ENCODE peak calls at places on chromosomes 12 and 14, in four cellular contexts. One of them, this sample, is unnamed.
A peak's percentile ranks its signal among the peaks of the same experiment; 100 is the strongest.

GRCh38 chr14:93959239-93960107 is 16.9 kb downstream of the ASB2 start:
- DNase-seq in endodermal cell: peak; percentile 86
- DNase-seq in H9: peak; percentile 83
- DNase-seq in CD4-positive, alpha-beta T cell: peak; percentile 90
- DNase-seq in this sample: peak; percentile 89

GRCh38 chr14:55122441-55122986 is 6.5 kb upstream of the LGALS3 start:
- DNase-seq in endodermal cell: no peak
- DNase-seq in H9: no peak
- DNase-seq in CD4-positive, alpha-beta T cell: no peak
- DNase-seq in this sample: no peak

GRCh38 chr12:32139064-32139421 is 32.4 kb downstream of the BICD1 start:
- DNase-seq in endodermal cell: peak; percentile 51
- DNase-seq in H9: no peak
- DNase-seq in CD4-positive, alpha-beta T cell: no peak
- DNase-seq in this sample: no peak

GRCh38 chr12:120817559-120818330 is 86.4 kb downstream of the SPPL3 start:
- DNase-seq in endodermal cell: no peak
- DNase-seq in H9: no peak
- DNase-seq in CD4-positive, alpha-beta T cell: no peak
- DNase-seq in this sample: no peak

GRCh38 chr12:124995200-124995961 is 1.9 kb downstream of the BRI3BP start:
- DNase-seq in endodermal cell: peak; percentile 76
- DNase-seq in H9: no peak
- DNase-seq in CD4-positive, alpha-beta T cell: no peak
- DNase-seq in this sample: no peak

GRCh38 chr12:47397664-47398281 is 308.1 kb downstream of the RPAP3 start:
- DNase-seq in endodermal cell: no peak
- DNase-seq in H9: peak; percentile 47
- DNase-seq in CD4-positive, alpha-beta T cell: peak; percentile 19
- DNase-seq in this sample: peak; percentile 89

GRCh38 chr14:49945448-49946319 is 52.8 kb downstream of the ARF6 start:
- DNase-seq in endodermal cell: no peak
- DNase-seq in H9: no peak
- DNase-seq in CD4-positive, alpha-beta T cell: no peak
- DNase-seq in this sample: no peak

GRCh38 chr14:85300119-85300518 is 229.8 kb upstream of the FLRT2 start:
- DNase-seq in endodermal cell: no peak
- DNase-seq in H9: no peak
- DNase-seq in CD4-positive, alpha-beta T cell: no peak
- DNase-seq in this sample: no peak

GRCh38 chr12:57552692-57553321 is 3.0 kb downstream of the KIF5A start:
- DNase-seq in endodermal cell: peak; percentile 55
- DNase-seq in H9: no peak
- DNase-seq in CD4-positive, alpha-beta T cell: no peak
- DNase-seq in this sample: peak; percentile 42

GRCh38 chr12:131104464-131105350 is 151.0 kb downstream of the ADGRD1 start:
- DNase-seq in endodermal cell: peak; percentile 98
- DNase-seq in H9: peak; percentile 94
- DNase-seq in CD4-positive, alpha-beta T cell: peak; percentile 73
- DNase-seq in this sample: peak; percentile 5

GRCh38 chr12:52528641-52529143 is 8.5 kb upstream of the KRT5 start:
- DNase-seq in endodermal cell: peak; percentile 29
- DNase-seq in H9: no peak
- DNase-seq in CD4-positive, alpha-beta T cell: no peak
- DNase-seq in this sample: no peak

GRCh38 chr12:47079894-47080724 is at the start of gene AMIGO2:
- DNase-seq in endodermal cell: peak; percentile 88
- DNase-seq in H9: peak; percentile 65
- DNase-seq in CD4-positive, alpha-beta T cell: peak; percentile 16
- DNase-seq in this sample: peak; percentile 61

GRCh38 chr12:98509063-98509462 is 6.3 kb upstream of the TMPO start:
- DNase-seq in endodermal cell: peak; percentile 71
- DNase-seq in H9: no peak
- DNase-seq in CD4-positive, alpha-beta T cell: no peak
- DNase-seq in this sample: no peak

GRCh38 chr14:50620341-50620740 is 47.8 kb downstream of the SAV1 start:
- DNase-seq in endodermal cell: no peak
- DNase-seq in H9: no peak
- DNase-seq in CD4-positive, alpha-beta T cell: no peak
- DNase-seq in this sample: no peak

GRCh38 chr12:753401-754237 is 1.2 kb downstream of the WNK1 start:
- DNase-seq in endodermal cell: peak; percentile 85
- DNase-seq in H9: peak; percentile 50
- DNase-seq in CD4-positive, alpha-beta T cell: peak; percentile 40
- DNase-seq in this sample: no peak

GRCh38 chr14:95998656-95999055 is 40.5 kb upstream of the C14orf132 start:
- DNase-seq in endodermal cell: no peak
- DNase-seq in H9: no peak
- DNase-seq in CD4-positive, alpha-beta T cell: no peak
- DNase-seq in this sample: peak; percentile 53

GRCh38 chr14:76424359-76424758 is 48.4 kb downstream of the ESRRB start:
- DNase-seq in endodermal cell: no peak
- DNase-seq in H9: no peak
- DNase-seq in CD4-positive, alpha-beta T cell: no peak
- DNase-seq in this sample: no peak

GRCh38 chr14:32230181-32230580 is 27.1 kb upstream of the RNU6-8 start:
- DNase-seq in endodermal cell: no peak
- DNase-seq in H9: no peak
- DNase-seq in CD4-positive, alpha-beta T cell: no peak
- DNase-seq in this sample: peak; percentile 49

GRCh38 chr14:32230695-32231280 is 27.7 kb upstream of the RNU6-8 start:
- DNase-seq in endodermal cell: peak; percentile 47
- DNase-seq in H9: no peak
- DNase-seq in CD4-positive, alpha-beta T cell: no peak
- DNase-seq in this sample: peak; percentile 87

GRCh38 chr14:32225378-32225920 is 22.4 kb upstream of the RNU6-8 start:
- DNase-seq in endodermal cell: peak; percentile 51
- DNase-seq in H9: no peak
- DNase-seq in CD4-positive, alpha-beta T cell: no peak
- DNase-seq in this sample: no peak

GRCh38 chr14:32226051-32226450 is 23.0 kb upstream of the RNU6-8 start:
- DNase-seq in endodermal cell: no peak
- DNase-seq in H9: no peak
- DNase-seq in CD4-positive, alpha-beta T cell: no peak
- DNase-seq in this sample: no peak

GRCh38 chr14:32224731-32225377 is 21.8 kb upstream of the RNU6-8 start:
- DNase-seq in endodermal cell: peak; percentile 65
- DNase-seq in H9: no peak
- DNase-seq in CD4-positive, alpha-beta T cell: no peak
- DNase-seq in this sample: peak; percentile 42
- TF ChIP-seq CTCF in endodermal cell: peak; percentile 67
- TF ChIP-seq CTCF in H9: peak; percentile 35
- TF ChIP-seq CTCF in CD4-positive, alpha-beta T cell: no peak
- TF ChIP-seq CTCF in this sample: peak; percentile 76

GRCh38 chr12:19575307-19576243 is 136.3 kb downstream of the AEBP2 start:
- DNase-seq in endodermal cell: no peak
- DNase-seq in H9: no peak
- DNase-seq in CD4-positive, alpha-beta T cell: no peak
- DNase-seq in this sample: peak; percentile 77

GRCh38 chr12:19573866-19574265 is 134.6 kb downstream of the AEBP2 start:
- DNase-seq in endodermal cell: no peak
- DNase-seq in H9: peak; percentile 32
- DNase-seq in CD4-positive, alpha-beta T cell: no peak
- DNase-seq in this sample: no peak

GRCh38 chr12:19572920-19573558 is 133.7 kb downstream of the AEBP2 start:
- DNase-seq in endodermal cell: peak; percentile 89
- DNase-seq in H9: peak; percentile 86
- DNase-seq in CD4-positive, alpha-beta T cell: no peak
- DNase-seq in this sample: peak; percentile 53

GRCh38 chr12:19576421-19576925 is 137.2 kb downstream of the AEBP2 start:
- DNase-seq in endodermal cell: no peak
- DNase-seq in H9: no peak
- DNase-seq in CD4-positive, alpha-beta T cell: no peak
- DNase-seq in this sample: no peak

DNA sequence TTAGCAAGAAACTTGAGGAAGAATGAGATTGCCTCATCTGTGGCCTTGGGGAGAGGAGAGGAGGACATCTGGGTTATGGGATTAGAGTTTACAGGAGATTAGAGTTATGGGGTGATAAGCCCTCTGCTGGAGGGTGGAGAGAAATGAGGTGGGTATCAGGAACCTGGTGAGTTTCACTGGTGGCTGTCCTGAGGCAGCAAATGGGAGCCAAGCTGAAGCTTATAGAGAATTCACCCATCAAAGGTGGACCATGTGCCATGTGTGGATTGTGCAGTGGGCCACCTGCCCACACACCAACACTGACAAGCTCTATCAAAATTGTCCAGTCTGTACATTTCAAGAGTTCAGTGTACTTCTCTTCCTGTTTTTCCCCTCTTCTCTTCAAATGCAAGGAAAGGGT is 135.3 kb downstream of the AEBP2 start:
- DNase-seq in endodermal cell: peak; percentile 59
- DNase-seq in H9: no peak
- DNase-seq in CD4-positive, alpha-beta T cell: no peak
- DNase-seq in this sample: no peak
- TF ChIP-seq CTCF in endodermal cell: peak; percentile 76
- TF ChIP-seq CTCF in H9: peak; percentile 47
- TF ChIP-seq CTCF in CD4-positive, alpha-beta T cell: no peak
- TF ChIP-seq CTCF in this sample: peak; percentile 39

GRCh38 chr14:105944632-105945610 is 418.5 kb downstream of the TMEM121 start:
- DNase-seq in endodermal cell: peak; percentile 58
- DNase-seq in H9: no peak
- DNase-seq in CD4-positive, alpha-beta T cell: peak; percentile 48
- DNase-seq in this sample: no peak
- TF ChIP-seq CTCF in endodermal cell: peak; percentile 25
- TF ChIP-seq CTCF in H9: peak; percentile 23
- TF ChIP-seq CTCF in CD4-positive, alpha-beta T cell: peak; percentile 86
- TF ChIP-seq CTCF in this sample: peak; percentile 64

GRCh38 chr14:30756594-30756993 is 117.8 kb upstream of the COCH start:
- DNase-seq in endodermal cell: no peak
- DNase-seq in H9: no peak
- DNase-seq in CD4-positive, alpha-beta T cell: no peak
- DNase-seq in this sample: no peak
- TF ChIP-seq CTCF in endodermal cell: no peak
- TF ChIP-seq CTCF in H9: no peak
- TF ChIP-seq CTCF in CD4-positive, alpha-beta T cell: no peak
- TF ChIP-seq CTCF in this sample: no peak